ENCODE peak calls at places on chromosome 1, in five cellular contexts. A is mucosa of gallbladder; O is ureter; N is cardiac muscle cell; H is stimulated activated CD8-positive, alpha-beta memory T cell treated with anti-CD3 and anti-CD28 coated beads, Interleukin-7, amount 100 ng/mL, for 1 hour. M is an unnamed sample.

GRCh38 chr1:22330092-22330762 is 121.4 kb upstream of the ZBTB40 start:
- DNase-seq in N (no peak), A (no peak), H (no peak), O (no peak), M (no peak)

GRCh38 chr1:232983817-232984567 is 33.6 kb downstream of the NTPCR start:
- DNase-seq in O (peak; percentile 28), H (no peak), N (no peak), A (no peak), M (no peak)

GRCh38 chr1:108125312-108126138 is 74.6 kb downstream of the SLC25A24 start:
- DNase-seq in O (peak; percentile 79), H (peak; percentile 24), A (peak; percentile 71), N (peak; percentile 88), M (peak; percentile 76)

GRCh38 chr1:167258858-167259257 is 38.2 kb downstream of the POU2F1 start:
- DNase-seq in N (no peak), A (no peak), H (no peak), O (no peak), M (no peak)

GRCh38 chr1:154791292-154792278 is 78.5 kb downstream of the KCNN3 start:
- DNase-seq in N (peak; percentile 23), O (no peak), A (peak; percentile 44), H (peak; percentile 53), M (no peak)

GRCh38 chr1:28640766-28641165 is 2.1 kb downstream of the TAF12 start:
- DNase-seq in A (no peak), H (no peak), O (no peak), N (peak; percentile 25), M (peak; percentile 37)

GRCh38 chr1:155202198-155202597 is 5.5 kb downstream of the THBS3 start:
- DNase-seq in N (no peak), A (no peak), H (no peak), O (no peak), M (no peak)

GRCh38 chr1:89022167-89022959 is at the start of gene GBP3:
- DNase-seq in H (no peak), N (peak; percentile 75), O (no peak), A (no peak), M (peak; percentile 81)